ENCODE peak calls at places on chromosomes 6 and 20, in five cellular contexts. P is IMR-90, Y is dorsolateral prefrontal cortex, S is endothelial cell, N is transverse colon. D is an unnamed sample.

GRCh38 chr20:8154636-8155035 is 22.6 kb downstream of the PLCB1 start:
- DNase-seq in P (no peak), N (no peak), Y (no peak), S (no peak), D (no peak)

GRCh38 chr20:60819511-60819910 is 432.6 kb upstream of the CDH4 start:
- DNase-seq in Y (no peak), S (no peak), P (no peak), N (no peak), D (no peak)

GRCh38 chr20:58718121-58718563 is 25.5 kb downstream of the NPEPL1 start:
- DNase-seq in S (no peak), Y (no peak), P (no peak), N (peak), D (no peak)

GRCh38 chr6:109079981-109080380 is 14.7 kb downstream of the SESN1 start:
- DNase-seq in Y (no peak), P (no peak), S (no peak), N (no peak), D (no peak)

GRCh38 chr20:10476319-10476724 is 41.2 kb downstream of the SLX4IP start:
- DNase-seq in Y (no peak), P (peak), S (no peak), N (no peak), D (peak)

GRCh38 chr6:119237177-119237715 is 112.3 kb downstream of the MAN1A1 start:
- DNase-seq in P (no peak), Y (no peak), S (no peak), N (no peak), D (no peak)

GRCh38 chr6:142071981-142072380 is 60.7 kb upstream of the GJE1 start:
- DNase-seq in N (no peak), P (no peak), S (no peak), Y (no peak), D (no peak)

GRCh38 chr6:140156131-140156530 is 781.7 kb upstream of the CITED2 start:
- DNase-seq in N (no peak), Y (no peak), S (no peak), P (no peak), D (no peak)

GRCh38 chr6:5726976-5727718 is 279.6 kb downstream of the NRN1 start:
- DNase-seq in S (no peak), P (peak), Y (no peak), N (no peak), D (no peak)

GRCh38 chr6:14380421-14380820 is 262.8 kb downstream of the CD83 start:
- DNase-seq in P (no peak), Y (no peak), S (no peak), N (no peak), D (no peak)

GRCh38 chr6:163132050-163132750 is 282.3 kb upstream of the QKI start:
- DNase-seq in N (no peak), S (no peak), P (no peak), Y (no peak), D (no peak)

GRCh38 chr6:135909737-135910387 is 58.4 kb downstream of the PDE7B start:
- DNase-seq in Y (no peak), P (peak), N (peak), S (peak), D (peak)

GRCh38 chr6:38638941-38639497 is 710 bp downstream of the BTBD9 start:
- DNase-seq in N (peak), Y (peak), S (peak), P (peak), D (peak)

GRCh38 chr6:42369568-42369967 is 82.2 kb downstream of the TRERF1 start:
- DNase-seq in Y (no peak), N (peak), S (no peak), P (no peak), D (peak)

GRCh38 chr6:15824851-15825250 is 162.0 kb upstream of the DTNBP1 start:
- DNase-seq in Y (no peak), S (no peak), N (no peak), P (no peak), D (no peak)

GRCh38 chr6:56842602-56843475 is 112.1 kb upstream of the BEND6 start:
- DNase-seq in P (peak), S (peak), Y (peak), N (peak), D (peak)

GRCh38 chr6:29834564-29835436 is 7.2 kb downstream of the HLA-G start:
- DNase-seq in S (peak), Y (no peak), N (peak), P (no peak), D (peak)

GRCh38 chr6:28673800-28674671 is 148.4 kb downstream of the GPX5 start:
- DNase-seq in N (no peak), Y (peak), S (peak), P (peak), D (peak)

GRCh38 chr6:29757701-29758293 is 34.6 kb downstream of the HLA-F start:
- DNase-seq in P (no peak), Y (no peak), N (no peak), S (no peak), D (no peak)

GRCh38 chr6:4133941-4134838 is 1.2 kb downstream of the ECI2 start:
- DNase-seq in S (no peak), P (no peak), N (peak), Y (peak), D (peak)

GRCh38 chr6:82576284-82576683 is 212.7 kb downstream of the TPBG start:
- DNase-seq in Y (no peak), N (no peak), S (no peak), P (no peak), D (no peak)

GRCh38 chr20:49140834-49141233 is 47.3 kb downstream of the STAU1 start:
- DNase-seq in Y (no peak), N (no peak), S (no peak), P (no peak), D (no peak)

GRCh38 chr6:52253494-52253893 is 9.2 kb upstream of the IL17F start:
- DNase-seq in P (no peak), N (no peak), Y (no peak), S (no peak), D (no peak)

GRCh38 chr20:16069416-16070010 is 503.7 kb downstream of the KIF16B start:
- DNase-seq in Y (no peak), N (no peak), P (no peak), S (no peak), D (peak)

GRCh38 chr6:157644043-157644810 is 178.8 kb upstream of the SNX9 start:
- DNase-seq in Y (peak), P (no peak), S (no peak), N (no peak), D (no peak)

GRCh38 chr6:169701218-169701952 is 444 bp downstream of the WDR27 start:
- DNase-seq in N (peak), P (no peak), Y (no peak), S (no peak), D (no peak)

GRCh38 chr6:161035182-161035980 is 43.8 kb downstream of the MAP3K4 start:
- DNase-seq in P (no peak), Y (no peak), S (no peak), N (no peak), D (no peak)

GRCh38 chr6:75196051-75196743 is 9.7 kb downstream of the COL12A1 start:
- DNase-seq in N (no peak), Y (no peak), S (no peak), P (peak), D (no peak)

GRCh38 chr6:43943099-43943766 is 173.2 kb downstream of the VEGFA start:
- DNase-seq in N (no peak), P (no peak), Y (no peak), S (no peak), D (no peak)

GRCh38 chr6:29227235-29227634 is 56.5 kb downstream of the OR2J2 start:
- DNase-seq in P (no peak), N (no peak), S (no peak), Y (no peak), D (no peak)

GRCh38 chr20:49682278-49682677 is 31.4 kb downstream of the B4GALT5 start:
- DNase-seq in Y (no peak), P (no peak), N (no peak), S (no peak), D (no peak)

DNA sequence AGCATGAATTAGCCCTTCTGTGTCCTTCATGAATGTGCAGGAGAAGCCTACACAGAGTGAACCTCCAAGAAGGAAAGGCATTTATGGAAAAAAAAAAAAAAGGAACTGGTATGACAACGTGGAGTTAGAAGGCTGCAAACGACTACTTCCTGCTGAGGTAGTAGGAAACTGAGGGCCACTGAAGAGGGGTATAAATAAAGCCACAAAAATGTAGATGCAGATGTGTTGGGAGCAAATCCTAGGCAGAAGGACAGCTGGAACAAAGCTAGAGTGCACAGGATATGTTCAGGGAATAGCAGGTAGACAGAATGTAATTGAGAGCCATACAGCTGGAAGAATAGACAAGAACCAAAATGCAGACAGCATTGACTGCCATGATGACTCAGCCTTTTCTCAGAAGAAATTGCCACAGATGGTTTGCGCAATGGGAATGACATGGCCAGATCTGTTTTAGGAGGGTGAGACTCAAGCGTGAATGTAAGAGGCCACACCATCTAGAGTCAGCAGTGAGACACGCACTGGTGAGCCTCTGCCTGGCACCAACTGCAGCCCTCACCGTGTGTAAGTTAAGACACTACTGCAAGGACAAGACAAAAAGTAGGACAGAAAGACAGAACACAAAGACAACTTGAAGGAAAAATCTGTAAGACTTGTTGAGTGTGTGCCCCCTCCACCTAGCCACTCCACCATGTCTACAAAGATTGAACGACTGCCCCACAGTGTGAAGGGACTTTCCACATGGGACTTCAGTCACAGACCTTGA is 79.8 kb downstream of the KIF13A start:
- DNase-seq in S (no peak), Y (no peak), N (peak), P (peak), D (no peak)
- TF ChIP-seq CTCF in S (no peak), Y (no peak), N (no peak), P (peak), D (no peak)

DNA sequence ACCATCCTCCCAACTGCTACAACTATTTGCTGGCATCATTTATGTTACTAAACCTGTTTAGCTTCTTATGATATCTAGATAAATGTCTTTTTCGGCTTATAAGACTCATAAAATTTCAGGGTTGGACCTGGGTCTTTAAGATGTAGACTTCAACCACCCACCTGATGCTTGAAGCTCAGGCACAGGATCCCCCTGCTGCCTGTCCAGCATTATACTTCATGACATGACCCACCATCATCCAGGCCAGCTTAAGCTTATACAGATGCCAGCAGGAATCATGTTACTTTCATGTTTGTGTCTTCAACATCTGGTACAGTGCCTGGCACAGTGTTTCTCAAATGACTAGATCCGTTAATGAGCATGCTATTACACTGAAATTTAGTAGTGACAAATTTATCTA is 47.4 kb downstream of the SLC17A5 start:
- DNase-seq in P (no peak), N (no peak), S (no peak), Y (no peak), D (no peak)
- TF ChIP-seq CTCF in P (no peak), N (no peak), S (no peak), Y (no peak), D (no peak)

GRCh38 chr6:151549790-151550189 is 56.0 kb downstream of the CCDC170 start:
- DNase-seq in P (no peak), N (no peak), Y (no peak), S (no peak), D (no peak)

GRCh38 chr6:151544453-151544852 is 50.6 kb downstream of the CCDC170 start:
- DNase-seq in N (no peak), S (no peak), Y (no peak), P (no peak), D (no peak)

GRCh38 chr6:151548201-151548600 is 54.4 kb downstream of the CCDC170 start:
- DNase-seq in Y (no peak), N (no peak), S (no peak), P (no peak), D (no peak)

GRCh38 chr6:151550618-151551017 is 56.8 kb downstream of the CCDC170 start:
- DNase-seq in N (no peak), Y (no peak), P (no peak), S (no peak), D (no peak)

DNA sequence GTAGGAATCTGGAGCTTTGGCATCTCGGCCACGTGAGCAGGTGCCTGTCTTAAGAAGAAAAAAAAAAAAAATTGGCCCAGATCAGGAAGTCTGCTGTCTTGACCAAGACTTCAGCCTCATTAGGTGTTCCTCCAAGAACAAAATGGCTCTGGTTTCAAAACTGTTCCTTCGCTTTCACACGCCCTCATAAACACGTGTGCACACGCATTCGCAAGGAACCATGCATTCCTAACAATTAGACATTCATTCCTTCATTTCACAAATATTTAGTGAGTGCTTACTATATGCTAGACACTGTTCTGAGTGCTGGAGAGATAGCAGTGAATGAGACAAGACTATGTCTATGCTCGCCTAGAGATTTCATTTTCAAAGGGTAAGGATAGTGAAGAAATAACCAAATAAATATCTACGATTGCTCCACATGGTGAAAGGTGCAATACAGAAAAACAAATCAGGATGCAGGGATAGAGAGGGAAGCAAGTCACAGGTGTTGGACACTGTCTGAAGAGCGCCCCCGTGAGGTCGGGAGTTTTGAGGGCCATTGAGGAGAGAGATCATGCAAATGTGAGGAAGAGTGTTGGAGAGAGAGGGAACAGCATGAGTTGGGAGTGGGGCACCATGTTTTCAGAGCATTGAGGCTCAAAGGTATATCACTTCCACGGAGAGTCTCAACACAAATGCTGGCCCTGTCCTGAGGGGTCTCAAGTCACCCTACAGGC is 53.3 kb downstream of the CCDC170 start:
- DNase-seq in P (no peak), N (no peak), Y (no peak), S (no peak), D (no peak)
- TF ChIP-seq CTCF in P (no peak), N (no peak), Y (no peak), S (no peak), D (no peak)

GRCh38 chr20:37071481-37071911 is 24.3 kb downstream of the RBL1 start:
- DNase-seq in P (peak), Y (no peak), N (no peak), S (no peak), D (no peak)
- TF ChIP-seq CTCF in P (no peak), Y (no peak), N (no peak), S (no peak), D (no peak)

DNA sequence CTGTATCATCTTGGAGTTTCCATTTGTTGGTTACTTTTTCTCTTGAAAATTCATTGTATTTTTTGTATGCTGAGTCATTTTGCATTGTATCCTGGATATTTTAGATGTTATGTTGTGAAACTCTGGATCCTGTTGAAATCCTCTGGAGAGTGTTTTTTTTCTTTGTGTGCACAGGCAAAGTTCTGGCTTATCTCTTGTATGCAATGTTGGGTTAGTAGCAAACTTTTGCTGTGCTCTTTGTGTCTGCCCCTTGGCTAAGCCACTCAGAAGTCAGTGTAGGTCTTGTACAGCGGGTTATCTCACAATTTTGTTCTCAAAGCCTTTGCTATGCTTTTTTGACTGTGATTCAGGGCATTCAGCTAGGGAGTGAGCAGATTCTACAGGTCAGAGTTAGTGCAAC is 29.1 kb upstream of the LMBRD1 start:
- DNase-seq in S (no peak), Y (no peak), N (no peak), P (peak), D (no peak)
- TF ChIP-seq CTCF in S (no peak), Y (no peak), N (no peak), P (no peak), D (no peak)

GRCh38 chr6:159221486-159222170 is 52.4 kb downstream of the FNDC1 start:
- DNase-seq in S (no peak), N (no peak), Y (no peak), P (no peak), D (no peak)

GRCh38 chr6:159220093-159220492 is 50.9 kb downstream of the FNDC1 start:
- DNase-seq in P (no peak), S (no peak), Y (no peak), N (no peak), D (no peak)

GRCh38 chr6:159214281-159214680 is 45.1 kb downstream of the FNDC1 start:
- DNase-seq in N (no peak), S (no peak), Y (no peak), P (no peak), D (no peak)

GRCh38 chr6:159213401-159213800 is 44.2 kb downstream of the FNDC1 start:
- DNase-seq in N (no peak), S (no peak), P (no peak), Y (no peak), D (no peak)

GRCh38 chr6:159217595-159218275 is 48.5 kb downstream of the FNDC1 start:
- DNase-seq in N (no peak), P (peak), Y (peak), S (peak), D (peak)
- TF ChIP-seq CTCF in N (no peak), P (peak), Y (no peak), S (no peak), D (peak)

DNA sequence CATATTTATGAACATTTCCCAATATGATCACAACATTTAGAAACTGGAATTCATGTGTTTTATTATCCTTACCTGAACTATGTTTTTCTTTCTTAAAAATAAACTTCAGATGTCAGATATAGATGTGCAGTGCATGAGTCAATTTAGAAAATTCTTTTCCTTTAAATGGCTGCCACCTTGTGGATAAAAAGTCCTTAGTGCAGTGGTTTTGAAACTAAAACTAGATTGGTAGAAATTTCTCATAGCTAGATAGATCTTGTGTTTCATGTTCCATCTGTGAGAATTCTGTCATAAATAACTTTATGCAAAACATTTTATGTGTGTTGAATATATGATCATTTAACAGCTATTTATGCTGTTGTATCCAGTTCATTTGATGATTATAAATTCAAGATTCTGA is 134.9 kb downstream of the KLHL32 start:
- DNase-seq in S (no peak), N (no peak), Y (no peak), P (peak), D (peak)
- TF ChIP-seq CTCF in S (peak), N (peak), Y (peak), P (peak), D (peak)

DNA sequence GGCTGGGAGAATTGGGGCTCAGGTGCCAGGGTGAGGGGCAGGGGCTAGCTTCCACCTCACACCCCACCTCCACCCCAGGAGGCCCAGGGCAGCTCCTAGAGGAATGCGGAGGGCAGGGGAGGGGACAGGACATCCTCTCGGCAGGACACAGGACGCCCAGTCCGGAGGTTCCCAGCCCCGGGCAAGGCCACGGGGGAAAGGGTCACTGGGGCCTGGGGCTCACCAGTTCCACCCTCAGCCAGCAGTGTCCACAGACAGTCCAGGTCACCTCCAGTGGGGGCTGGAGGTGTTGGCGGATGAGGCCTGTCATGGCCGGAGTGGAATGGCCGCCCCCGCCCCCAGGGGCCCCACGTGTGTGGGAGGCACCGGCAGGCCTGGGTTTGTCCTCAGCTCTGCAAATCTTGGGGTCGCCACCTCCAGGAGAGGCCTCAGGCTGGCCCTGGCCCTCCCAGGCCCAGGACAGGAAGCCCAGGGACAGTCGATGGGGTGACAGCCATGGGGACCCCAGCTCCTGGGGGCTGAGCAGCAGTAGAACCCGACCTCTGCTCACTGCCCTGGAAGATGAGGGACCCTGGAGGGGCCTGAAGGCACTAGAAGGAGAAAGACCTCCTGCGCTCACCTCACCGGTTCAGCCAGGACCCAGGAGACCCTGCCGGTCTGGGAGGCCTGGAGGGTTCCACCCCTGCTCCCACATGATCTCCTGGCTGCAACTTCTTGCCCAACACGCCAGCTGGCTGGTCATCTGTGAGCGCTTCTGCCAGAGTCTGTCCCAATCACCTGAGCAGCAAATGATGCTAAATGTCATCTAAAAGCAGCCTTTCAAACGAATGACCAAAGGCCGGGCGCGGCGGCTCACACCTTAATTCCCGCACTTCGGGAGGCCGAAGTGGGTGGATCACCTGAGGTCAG is 13.0 kb upstream of the ABHD16B start:
- DNase-seq in P (no peak), S (peak), Y (peak), N (no peak), D (no peak)
- TF ChIP-seq CTCF in P (no peak), S (no peak), Y (no peak), N (no peak), D (no peak)

GRCh38 chr6:88565836-88566235 is 397.6 kb downstream of the RNGTT start:
- DNase-seq in Y (no peak), P (no peak), S (no peak), N (no peak), D (no peak)
- TF ChIP-seq CTCF in Y (no peak), P (no peak), S (no peak), N (no peak), D (no peak)

D was measured in GM20000.